ENCODE peak calls at places on chromosomes 11 and 22, in four cellular contexts. M is tibial nerve, F is right lobe of liver, I is fibroblast of the aortic adventitia. O is an unnamed sample.

GRCh38 chr11:79678780-79679468 is 238.1 kb upstream of the TENM4 start:
- DNase-seq in M (no peak), F (no peak), I (no peak), O (no peak)

GRCh38 chr11:90809581-90809980 is 586.7 kb upstream of the CHORDC1 start:
- DNase-seq in M (no peak), F (no peak), I (no peak), O (no peak)

GRCh38 chr11:71245601-71246391 is 6.6 kb downstream of the SHANK2 start:
- DNase-seq in M (no peak), F (peak), I (no peak), O (no peak)

GRCh38 chr11:43708776-43709175 is 28.2 kb downstream of the HSD17B12 start:
- DNase-seq in M (no peak), F (no peak), I (no peak), O (no peak)

GRCh38 chr11:47177846-47178245 is 1.2 kb upstream of the ARFGAP2 start:
- DNase-seq in M (no peak), F (peak), I (no peak), O (no peak)

GRCh38 chr11:117647872-117648271 is 149.1 kb downstream of the DSCAML1 start:
- DNase-seq in M (no peak), F (no peak), I (no peak), O (no peak)

GRCh38 chr11:64924910-64925284 is 408 bp downstream of the PPP2R5B start:
- DNase-seq in M (no peak), F (no peak), I (no peak), O (no peak)

GRCh38 chr11:36292311-36292722 is 3.1 kb upstream of the COMMD9 start:
- DNase-seq in M (no peak), F (no peak), I (peak), O (no peak)

GRCh38 chr11:795638-796564 is 2.2 kb downstream of the SLC25A22 start:
- DNase-seq in M (peak), F (peak), I (peak), O (no peak)

GRCh38 chr11:62538470-62539237 is 8.0 kb downstream of the AHNAK start:
- DNase-seq in M (no peak), F (no peak), I (no peak), O (no peak)

GRCh38 chr11:126969865-126970479 is 30.6 kb downstream of the KIRREL3 start:
- DNase-seq in M (no peak), F (no peak), I (peak), O (peak)

GRCh38 chr22:40898850-40899357 is 37.0 kb upstream of the DNAJB7 start:
- DNase-seq in M (no peak), F (no peak), I (peak), O (peak)

GRCh38 chr22:34303656-34304055 is 383.4 kb upstream of the LARGE1 start:
- DNase-seq in M (no peak), F (no peak), I (no peak), O (no peak)

GRCh38 chr11:83836883-83837654 is 550.9 kb upstream of the CCDC90B start:
- DNase-seq in M (no peak), F (peak), I (peak), O (peak)

GRCh38 chr11:36628765-36629199 is 30.7 kb upstream of the RAG2 start:
- DNase-seq in M (no peak), F (no peak), I (no peak), O (no peak)

GRCh38 chr11:132475046-132475445 is 1057.3 kb downstream of the OPCML start:
- DNase-seq in M (no peak), F (no peak), I (no peak), O (no peak)

GRCh38 chr11:78853521-78853920 is 278.9 kb upstream of the NARS2 start:
- DNase-seq in M (no peak), F (no peak), I (no peak), O (peak)

GRCh38 chr11:65041206-65042035 is at the start of gene SAC3D1:
- DNase-seq in M (no peak), F (peak), I (peak), O (no peak)

GRCh38 chr11:36361901-36362391 is 65.9 kb downstream of the PRR5L start:
- DNase-seq in M (no peak), F (no peak), I (peak), O (peak)

GRCh38 chr11:834371-835316 is 1.9 kb downstream of the CD151 start:
- DNase-seq in M (no peak), F (peak), I (peak), O (no peak)

GRCh38 chr11:30583505-30584280 is 2.5 kb downstream of the MPPED2 start:
- DNase-seq in M (no peak), F (no peak), I (no peak), O (no peak)

GRCh38 chr11:8023831-8024555 is 36.9 kb downstream of the EIF3F start:
- DNase-seq in M (no peak), F (no peak), I (peak), O (no peak)

GRCh38 chr11:28964811-28965210 is 856.6 kb downstream of the METTL15 start:
- DNase-seq in M (no peak), F (no peak), I (no peak), O (no peak)

GRCh38 chr22:24120029-24120428 is 61.3 kb upstream of the SUSD2 start:
- DNase-seq in M (no peak), F (no peak), I (no peak), O (no peak)

GRCh38 chr11:60914620-60915249 is 777 bp downstream of the TMEM109 start:
- DNase-seq in M (no peak), F (no peak), I (peak), O (no peak)

GRCh38 chr11:86041975-86042378 is 26.9 kb downstream of the PICALM start:
- DNase-seq in M (peak), F (peak), I (peak), O (peak)

GRCh38 chr11:101706541-101706940 is 122.7 kb upstream of the TRPC6 start:
- DNase-seq in M (no peak), F (no peak), I (no peak), O (peak)

GRCh38 chr11:13376402-13376801 is 86.6 kb downstream of the BTBD10 start:
- DNase-seq in M (no peak), F (no peak), I (no peak), O (no peak)

GRCh38 chr11:83249972-83250593 is 36.1 kb downstream of the CCDC90B start:
- DNase-seq in M (no peak), F (no peak), I (peak), O (peak)

GRCh38 chr22:37892566-37893338 is 13.3 kb upstream of the MICALL1 start:
- DNase-seq in M (no peak), F (peak), I (peak), O (no peak)

GRCh38 chr11:60459345-60459744 is 3.7 kb downstream of the MS4A1 start:
- DNase-seq in M (no peak), F (no peak), I (no peak), O (no peak)

GRCh38 chr11:95790933-95791247 is 592 bp downstream of the CEP57 start:
- DNase-seq in M (peak), F (peak), I (peak), O (peak)

GRCh38 chr11:47552086-47552580 is 799 bp downstream of the CELF1 start:
- DNase-seq in M (no peak), F (peak), I (peak), O (no peak)

GRCh38 chr22:27476729-27477128 is 324.8 kb downstream of the MN1 start:
- DNase-seq in M (no peak), F (no peak), I (peak), O (no peak)

GRCh38 chr22:39434243-39434653 is 22.6 kb upstream of the MGAT3 start:
- DNase-seq in M (no peak), F (no peak), I (no peak), O (no peak)

GRCh38 chr11:64136767-64137166 is 29.1 kb downstream of the MACROD1 start:
- DNase-seq in M (no peak), F (no peak), I (no peak), O (no peak)

GRCh38 chr11:44595006-44595405 is 29.5 kb downstream of the CD82 start:
- DNase-seq in M (no peak), F (no peak), I (no peak), O (no peak)

GRCh38 chr22:47043835-47044721 is 281.6 kb downstream of the TBC1D22A start:
- DNase-seq in M (no peak), F (no peak), I (no peak), O (no peak)

DNA sequence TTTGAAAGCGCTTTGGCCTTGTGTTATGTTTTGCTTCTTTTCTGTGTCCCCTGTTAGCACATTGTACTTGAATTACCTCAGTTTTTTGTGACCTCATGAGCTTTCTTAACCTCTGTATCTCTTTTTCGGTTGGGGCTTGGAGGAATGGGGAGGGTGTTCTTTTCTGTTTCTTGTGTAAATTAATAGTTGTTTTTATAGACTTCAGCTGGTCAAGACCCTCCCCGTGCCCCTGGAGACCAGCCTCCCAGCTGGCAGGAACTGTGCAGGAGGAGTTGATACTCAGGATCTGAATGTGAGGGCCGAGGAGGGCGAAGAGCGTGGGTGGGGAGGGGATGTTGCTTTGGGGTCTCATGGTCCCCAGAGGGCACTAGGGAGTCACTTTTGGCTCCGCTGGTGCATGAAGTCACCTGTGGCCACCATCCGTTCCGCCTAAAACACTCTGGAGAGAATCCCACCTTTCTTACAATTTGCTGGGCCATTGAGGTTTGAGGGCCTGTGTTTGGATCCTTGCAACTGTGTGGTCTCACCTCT is 44.3 kb upstream of the NNMT start:
- DNase-seq in M (no peak), F (no peak), I (no peak), O (no peak)
- TF ChIP-seq CTCF in M (no peak), F (no peak), I (no peak), O (no peak)

GRCh38 chr11:68411501-68411991 is 49.0 kb upstream of the PPP6R3 start:
- DNase-seq in M (no peak), F (no peak), I (no peak), O (no peak)
- TF ChIP-seq CTCF in M (no peak), F (no peak), I (no peak), O (no peak)

GRCh38 chr22:49062155-49063039 is 765.3 kb downstream of the BRD1 start:
- DNase-seq in M (no peak), F (no peak), I (no peak), O (no peak)
- TF ChIP-seq CTCF in M (no peak), F (no peak), I (no peak), O (no peak)

GRCh38 chr11:120183701-120184141 is 27.1 kb upstream of the OAF start:
- DNase-seq in M (no peak), F (peak), I (no peak), O (no peak)

GRCh38 chr11:120181446-120181992 is 29.3 kb upstream of the OAF start:
- DNase-seq in M (no peak), F (peak), I (no peak), O (no peak)

GRCh38 chr11:120180571-120181445 is 30.0 kb upstream of the OAF start:
- DNase-seq in M (no peak), F (peak), I (peak), O (no peak)

GRCh38 chr11:120182790-120183491 is 27.9 kb upstream of the OAF start:
- DNase-seq in M (no peak), F (peak), I (peak), O (no peak)

DNA sequence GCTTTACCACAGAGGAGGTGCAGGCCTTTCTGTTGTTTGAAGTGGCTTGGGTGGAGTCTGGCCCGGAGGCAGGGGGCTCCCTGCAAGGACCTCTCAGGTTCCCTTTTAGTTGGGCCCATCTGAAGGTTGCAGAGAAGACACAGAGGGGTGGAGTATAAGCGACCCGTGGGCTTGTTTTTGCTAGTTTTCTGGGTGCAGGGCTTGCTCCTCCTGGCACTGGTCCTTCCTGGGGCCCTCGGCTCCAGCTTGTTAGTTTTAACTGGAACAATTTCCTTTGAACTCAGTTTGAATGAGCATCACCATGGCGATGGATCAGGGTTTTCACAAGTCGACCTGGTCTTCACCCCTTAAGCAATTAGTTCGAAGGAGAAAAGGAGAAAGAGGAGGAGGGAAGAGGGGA is 28.5 kb upstream of the OAF start:
- DNase-seq in M (no peak), F (peak), I (no peak), O (no peak)
- TF ChIP-seq CTCF in M (no peak), F (no peak), I (no peak), O (no peak)

GRCh38 chr22:17060126-17060525 is 24.7 kb upstream of the IL17RA start:
- DNase-seq in M (no peak), F (no peak), I (no peak), O (no peak)
- TF ChIP-seq CTCF in M (no peak), F (no peak), I (no peak), O (no peak)

GRCh38 chr22:29799217-29799680 is 32.1 kb downstream of the UQCR10 start:
- DNase-seq in M (peak), F (peak), I (peak), O (peak)
- TF ChIP-seq CTCF in M (peak), F (no peak), I (peak), O (no peak)

GRCh38 chr11:70169632-70170031 is 33.5 kb upstream of the FADD start:
- DNase-seq in M (no peak), F (no peak), I (no peak), O (no peak)

GRCh38 chr11:70174846-70175764 is 28.0 kb upstream of the FADD start:
- DNase-seq in M (no peak), F (no peak), I (no peak), O (no peak)

GRCh38 chr11:70169136-70169535 is 34.0 kb upstream of the FADD start:
- DNase-seq in M (no peak), F (no peak), I (no peak), O (no peak)

GRCh38 chr11:70170596-70171210 is 32.4 kb upstream of the FADD start:
- DNase-seq in M (no peak), F (no peak), I (no peak), O (no peak)

GRCh38 chr11:70173018-70173417 is 30.1 kb upstream of the FADD start:
- DNase-seq in M (no peak), F (no peak), I (no peak), O (no peak)
- TF ChIP-seq CTCF in M (no peak), F (no peak), I (no peak), O (no peak)

GRCh38 chr11:94501522-94501921 is 7.7 kb downstream of the ANKRD49 start:
- DNase-seq in M (no peak), F (no peak), I (no peak), O (no peak)
- TF ChIP-seq CTCF in M (no peak), F (no peak), I (no peak), O (no peak)

GRCh38 chr11:123187221-123187620 is 7.8 kb downstream of the CLMP start:
- DNase-seq in M (no peak), F (no peak), I (peak), O (no peak)

GRCh38 chr11:123187670-123188507 is 7.2 kb downstream of the CLMP start:
- DNase-seq in M (no peak), F (no peak), I (peak), O (no peak)

GRCh38 chr11:123186291-123186690 is 8.8 kb downstream of the CLMP start:
- DNase-seq in M (no peak), F (no peak), I (no peak), O (no peak)

GRCh38 chr11:123190504-123190903 is 4.5 kb downstream of the CLMP start:
- DNase-seq in M (no peak), F (no peak), I (peak), O (no peak)

DNA sequence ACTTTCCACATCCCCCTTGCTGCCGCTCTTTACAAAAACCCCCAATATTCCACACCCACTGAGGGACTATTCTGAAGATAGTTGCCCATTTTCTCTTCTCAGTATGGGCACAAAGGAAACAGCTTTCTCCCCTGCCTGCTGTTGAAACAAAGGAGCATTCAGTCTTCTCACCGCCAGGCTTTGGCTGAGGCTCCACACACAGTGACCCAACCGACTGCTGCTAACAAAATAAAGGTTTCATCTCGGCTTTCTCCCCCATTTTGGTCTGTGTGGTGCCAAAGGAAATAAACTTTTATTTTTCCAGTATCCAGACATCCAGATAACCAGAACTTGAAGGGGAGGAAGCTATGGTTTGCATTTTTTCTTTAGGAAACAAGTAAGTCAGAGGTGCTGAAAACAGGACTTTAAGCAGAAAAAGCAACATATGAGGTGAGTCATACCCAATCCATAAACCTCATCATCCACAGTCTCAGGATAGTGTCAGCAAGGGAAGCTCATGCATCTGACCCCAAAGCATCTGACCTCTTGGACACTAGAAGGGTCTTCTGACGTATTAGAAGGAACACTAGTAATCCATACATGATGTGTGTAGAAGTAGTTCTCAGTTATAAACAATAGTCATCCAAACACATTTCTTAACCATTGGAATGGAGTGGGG is 6.4 kb downstream of the CLMP start:
- DNase-seq in M (no peak), F (no peak), I (peak), O (peak)
- TF ChIP-seq CTCF in M (no peak), F (no peak), I (peak), O (peak)

GRCh38 chr22:22811016-22812009 is 76.3 kb upstream of the IGLL5 start:
- DNase-seq in M (no peak), F (no peak), I (no peak), O (no peak)
- TF ChIP-seq CTCF in M (no peak), F (no peak), I (no peak), O (no peak)